ENCODE peak calls at places on chromosomes 1 and 21, in nine cellular contexts. S is IMR-90, A is aorta, E is tibial nerve, R is psoas muscle, M is foreskin fibroblast, W is HAP-1, V is SK-N-SH, F is Panc1. H is an unnamed sample.

GRCh38 chr1:78536427-78536826 is 45.7 kb downstream of the PTGFR start:
- DNase-seq in S (peak; percentile 82), A (no peak), E (no peak), R (no peak), M (peak; percentile 68), W (no peak), V (no peak), F (no peak), H (no peak)

GRCh38 chr1:3880429-3881190 is 19.5 kb downstream of the C1orf174 start:
- DNase-seq in S (no peak), A (peak; percentile 17), E (no peak), R (peak; percentile 23), M (no peak), W (no peak), V (no peak), F (no peak), H (no peak)

GRCh38 chr1:11194407-11195176 is 5.4 kb downstream of the ANGPTL7 start:
- DNase-seq in S (no peak), A (no peak), E (no peak), R (no peak), M (no peak), W (no peak), V (no peak), F (no peak), H (no peak)

GRCh38 chr1:64965239-64966157 is 851 bp downstream of the JAK1 start:
- DNase-seq in S (peak; percentile 76), A (peak; percentile 85), E (peak; percentile 46), R (peak; percentile 84), M (peak; percentile 70), W (no peak), V (peak; percentile 56), F (no peak), H (peak; percentile 55)

GRCh38 chr1:158148458-158148857 is 32.2 kb upstream of the CD1D start:
- DNase-seq in S (no peak), A (no peak), E (no peak), R (no peak), M (no peak), W (no peak), V (no peak), F (no peak), H (no peak)

GRCh38 chr1:155003766-155004351 is 1.3 kb downstream of the ZBTB7B start:
- DNase-seq in S (peak; percentile 38), A (peak; percentile 85), E (peak; percentile 56), R (peak; percentile 91), M (peak; percentile 77), W (peak; percentile 33), V (peak; percentile 80), F (no peak), H (no peak)

GRCh38 chr1:215887618-215888017 is 320.5 kb downstream of the KCTD3 start:
- DNase-seq in S (peak; percentile 27), A (no peak), E (no peak), R (no peak), M (no peak), W (no peak), V (no peak), F (no peak), H (no peak)

GRCh38 chr21:18220498-18220897 is 24.1 kb upstream of the CHODL start:
- DNase-seq in S (no peak), A (no peak), E (no peak), R (no peak), M (no peak), W (no peak), V (no peak), F (no peak), H (no peak)

GRCh38 chr1:107286125-107286524 is 145.3 kb downstream of the NTNG1 start:
- DNase-seq in S (no peak), A (no peak), E (no peak), R (no peak), M (no peak), W (no peak), V (no peak), F (no peak), H (no peak)

GRCh38 chr21:15741510-15741909 is 11.7 kb downstream of the USP25 start:
- DNase-seq in S (peak; percentile 67), A (no peak), E (no peak), R (no peak), M (peak; percentile 61), W (no peak), V (no peak), F (no peak), H (no peak)

GRCh38 chr1:27341525-27342252 is at the start of gene SYTL1:
- DNase-seq in S (peak; percentile 67), A (no peak), E (no peak), R (no peak), M (peak; percentile 88), W (no peak), V (peak; percentile 59), F (no peak), H (no peak)

GRCh38 chr1:27345272-27345671 is 3.5 kb downstream of the SYTL1 start:
- DNase-seq in S (no peak), A (no peak), E (no peak), R (no peak), M (no peak), W (no peak), V (no peak), F (no peak), H (no peak)

GRCh38 chr1:27343639-27344025 is 1.8 kb downstream of the SYTL1 start:
- DNase-seq in S (no peak), A (no peak), E (no peak), R (no peak), M (peak; percentile 31), W (no peak), V (no peak), F (no peak), H (no peak)

GRCh38 chr1:27342391-27342777 is 562 bp downstream of the SYTL1 start:
- DNase-seq in S (no peak), A (no peak), E (no peak), R (no peak), M (no peak), W (no peak), V (no peak), F (no peak), H (no peak)

DNA sequence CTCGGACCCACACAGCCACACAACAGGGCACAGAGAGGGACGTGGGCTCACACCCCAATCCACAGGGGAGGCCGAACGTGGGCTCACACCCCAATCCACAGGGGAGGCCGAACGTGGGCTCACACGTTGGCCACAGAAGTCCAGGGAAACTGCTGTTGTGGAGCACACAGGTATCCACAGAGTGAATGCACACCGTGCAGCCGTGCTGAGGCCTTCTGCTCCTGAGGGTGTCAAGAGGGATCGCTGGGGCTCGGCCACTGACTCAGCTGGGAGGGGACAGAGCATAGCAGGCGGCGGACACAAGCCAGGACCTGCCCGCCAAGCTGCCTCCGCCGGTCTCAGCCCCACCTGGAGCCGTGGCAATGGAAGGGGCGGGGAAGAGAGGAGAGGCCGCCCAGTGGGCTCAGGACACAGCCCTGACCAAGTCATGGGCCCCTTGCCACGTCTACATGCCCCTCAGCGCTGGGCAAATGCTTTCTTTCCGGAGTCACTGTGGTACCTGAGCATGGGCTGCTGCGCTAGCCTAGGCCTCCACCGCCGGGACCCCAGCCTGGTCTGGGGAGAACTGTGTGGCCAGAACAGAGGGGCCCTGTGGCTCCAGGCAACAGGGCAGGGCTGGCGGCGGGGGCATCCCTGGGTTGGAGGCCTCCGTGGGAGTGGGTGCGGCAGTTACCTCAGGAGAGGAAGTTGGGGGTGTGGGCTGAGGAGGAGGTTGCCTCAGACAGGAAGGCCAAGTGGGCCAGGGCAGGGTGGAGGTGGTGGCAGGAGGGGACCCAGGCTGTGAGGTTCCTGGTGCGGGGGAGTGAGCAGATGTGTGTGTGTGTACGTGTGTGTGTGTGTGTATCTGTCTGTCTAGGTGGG is 1.2 kb downstream of the SYTL1 start:
- DNase-seq in S (no peak), A (no peak), E (no peak), R (no peak), M (no peak), W (no peak), V (no peak), F (no peak), H (no peak)
- H3K4me3 ChIP-seq in S (no peak overlapping the region), A (no peak overlapping the region), E (peak overlapping the region; percentile 15), R (no peak overlapping the region), M (no peak overlapping the region), W (no peak overlapping the region), V (no peak overlapping the region), F (no peak overlapping the region), H (no peak overlapping the region)

GRCh38 chr1:161215079-161215478 is at the start of gene FCER1G:
- DNase-seq in S (no peak), A (peak; percentile 88), E (no peak), R (peak; percentile 79), M (no peak), W (no peak), V (no peak), F (no peak), H (no peak)
- H3K4me3 ChIP-seq in S (no peak within 1 kb of the TSS), A (no peak within 1 kb of the TSS), E (peak within 1 kb of the TSS; percentile 44), R (peak within 1 kb of the TSS; percentile 42), M (no peak within 1 kb of the TSS), W (no peak within 1 kb of the TSS), V (no peak within 1 kb of the TSS), F (no peak within 1 kb of the TSS), H (peak within 1 kb of the TSS; percentile 15)

GRCh38 chr1:167631987-167632680 is 2.1 kb downstream of the RCSD1 start:
- DNase-seq in S (no peak), A (no peak), E (no peak), R (no peak), M (no peak), W (no peak), V (no peak), F (no peak), H (no peak)
- H3K4me3 ChIP-seq in S (no peak overlapping the region), A (no peak overlapping the region), E (peak overlapping the region; percentile 63), R (peak overlapping the region; percentile 87), M (no peak overlapping the region), W (no peak overlapping the region), V (no peak overlapping the region), F (no peak overlapping the region), H (no peak overlapping the region)

GRCh38 chr1:39107891-39108290 is 81.7 kb downstream of the NDUFS5 start:
- DNase-seq in S (no peak), A (no peak), E (no peak), R (no peak), M (no peak), W (no peak), V (no peak), F (no peak), H (no peak)
- H3K4me3 ChIP-seq in S (peak overlapping the region; percentile 95), A (no peak overlapping the region), E (no peak overlapping the region), R (peak overlapping the region; percentile 80), M (peak overlapping the region; percentile 76), W (peak overlapping the region; percentile 1), V (peak overlapping the region; percentile 78), F (peak overlapping the region; percentile 95), H (no peak overlapping the region)

GRCh38 chr1:183872406-183872805 is 67.5 kb downstream of the RGL1 start:
- DNase-seq in S (peak; percentile 79), A (no peak), E (no peak), R (no peak), M (no peak), W (no peak), V (no peak), F (no peak), H (no peak)
- H3K4me3 ChIP-seq in S (peak overlapping the region; percentile 27), A (no peak overlapping the region), E (peak overlapping the region; percentile 11), R (peak overlapping the region; percentile 28), M (no peak overlapping the region), W (no peak overlapping the region), V (no peak overlapping the region), F (no peak overlapping the region), H (peak overlapping the region; percentile 4)

DNA sequence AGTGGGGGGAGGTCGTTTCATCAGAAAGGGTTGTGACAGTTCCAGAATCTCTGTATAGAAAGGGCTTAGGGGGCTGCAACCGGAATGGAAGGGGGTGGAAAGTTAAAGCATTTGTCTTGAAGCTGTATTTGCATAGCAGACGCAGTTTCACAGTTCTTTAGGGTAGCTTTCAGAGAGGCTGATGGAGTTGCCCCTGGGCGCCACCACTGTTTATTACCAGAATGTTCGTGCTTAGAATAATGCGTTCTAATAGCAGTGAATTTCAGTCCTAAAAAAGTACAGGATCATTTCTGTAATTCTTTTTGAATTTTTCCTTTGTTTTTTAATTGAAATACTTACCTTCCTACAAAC is 1.3 kb downstream of the EXO1 start:
- DNase-seq in S (no peak), A (no peak), E (no peak), R (no peak), M (no peak), W (peak; percentile 24), V (peak; percentile 30), F (no peak), H (no peak)
- H3K4me3 ChIP-seq in S (peak overlapping the region; percentile 6), A (no peak overlapping the region), E (no peak overlapping the region), R (no peak overlapping the region), M (peak overlapping the region; percentile 61), W (peak overlapping the region; percentile 84), V (peak overlapping the region; percentile 99), F (peak overlapping the region; percentile 94), H (no peak overlapping the region)

H was measured in dorsolateral prefrontal cortex.